ENCODE peak calls at places on chromosome 16, in nine cellular contexts. H, K, F, R, D, L, A, J and G are unnamed samples.

GRCh38 chr16:71205482-71206131 is 24.9 kb downstream of the HYDIN start:
- DNase-seq in F (no peak), D (peak), A (no peak), L (no peak), J (peak), K (no peak), H (no peak), R (no peak), G (no peak)

GRCh38 chr16:47278571-47278970 is 134.8 kb upstream of the NETO2 start:
- DNase-seq in A (no peak), J (no peak), F (no peak), D (no peak), K (no peak), R (no peak), L (no peak), H (no peak), G (no peak)

GRCh38 chr16:1929578-1930337 is 11.5 kb upstream of the HS3ST6 start:
- DNase-seq in J (peak), L (peak), D (peak), H (peak), R (peak), K (peak), F (no peak), A (peak), G (no peak)

GRCh38 chr16:28491080-28491969 is 549 bp downstream of the CLN3 start:
- DNase-seq in R (peak), L (peak), J (peak), D (no peak), H (peak), K (no peak), A (peak), F (no peak), G (no peak)

GRCh38 chr16:27500801-27501200 is 48.9 kb downstream of the GTF3C1 start:
- DNase-seq in H (no peak), D (no peak), R (no peak), A (no peak), L (no peak), J (no peak), F (peak), K (no peak), G (no peak)

GRCh38 chr16:56614549-56614991 is 6.2 kb downstream of the MT2A start:
- DNase-seq in A (no peak), L (peak), D (no peak), H (peak), K (no peak), F (no peak), R (no peak), J (no peak), G (no peak)

GRCh38 chr16:1820973-1821290 is 5.7 kb downstream of the HAGH start:
- DNase-seq in A (no peak), J (no peak), H (no peak), D (no peak), F (no peak), R (no peak), K (no peak), L (no peak), G (no peak)

GRCh38 chr16:67448580-67448979 is 17.7 kb downstream of the HSD11B2 start:
- DNase-seq in J (no peak), L (no peak), A (no peak), K (no peak), D (no peak), H (no peak), R (no peak), F (no peak), G (no peak)

GRCh38 chr16:55832788-55833583 is at the start of gene CES1:
- DNase-seq in J (peak), L (peak), R (peak), H (no peak), A (peak), F (no peak), K (no peak), D (no peak), G (no peak)

GRCh38 chr16:67844441-67844840 is 2.3 kb upstream of the NUTF2 start:
- DNase-seq in K (no peak), R (no peak), H (peak), A (peak), L (no peak), F (no peak), D (no peak), J (no peak), G (no peak)

GRCh38 chr16:56347166-56347565 is 78.2 kb downstream of the AMFR start:
- DNase-seq in J (no peak), H (no peak), L (no peak), A (no peak), K (no peak), D (no peak), F (no peak), R (no peak), G (no peak)

GRCh38 chr16:54739381-54739780 is 191.3 kb upstream of the IRX5 start:
- DNase-seq in A (no peak), R (no peak), F (no peak), K (no peak), H (no peak), J (no peak), D (no peak), L (no peak), G (no peak)

GRCh38 chr16:81293909-81294802 is 20.6 kb upstream of the GAN start:
- DNase-seq in D (no peak), J (no peak), A (no peak), K (no peak), H (peak), F (no peak), R (no peak), L (no peak), G (no peak)

GRCh38 chr16:65202461-65202860 is 80.6 kb upstream of the CDH11 start:
- DNase-seq in A (no peak), J (no peak), H (no peak), R (no peak), L (no peak), D (no peak), K (no peak), F (no peak), G (no peak)

GRCh38 chr16:54402270-54402669 is 115.7 kb upstream of the IRX3 start:
- DNase-seq in H (no peak), A (no peak), L (no peak), J (no peak), F (no peak), R (no peak), K (no peak), D (peak), G (peak)

GRCh38 chr16:56301391-56301850 is 110.1 kb downstream of the GNAO1 start:
- DNase-seq in R (no peak), J (no peak), K (no peak), H (peak), L (no peak), F (peak), D (no peak), A (no peak), G (peak)

GRCh38 chr16:23009075-23009474 is 140.2 kb downstream of the USP31 start:
- DNase-seq in J (no peak), R (no peak), D (no peak), A (no peak), K (no peak), F (no peak), L (no peak), H (no peak), G (no peak)

GRCh38 chr16:28182183-28182582 is 29.6 kb downstream of the XPO6 start:
- DNase-seq in K (no peak), F (no peak), L (no peak), A (no peak), R (no peak), D (no peak), J (no peak), H (peak), G (no peak)

GRCh38 chr16:88840589-88841215 is 16.0 kb downstream of the GALNS start:
- DNase-seq in L (no peak), A (no peak), H (no peak), R (no peak), J (no peak), F (no peak), K (no peak), D (no peak), G (no peak)
- H3K4me3 ChIP-seq in L (no peak), A (no peak), H (no peak), R (no peak), J (no peak), F (no peak), K (no peak), D (no peak), G (no peak)

DNA sequence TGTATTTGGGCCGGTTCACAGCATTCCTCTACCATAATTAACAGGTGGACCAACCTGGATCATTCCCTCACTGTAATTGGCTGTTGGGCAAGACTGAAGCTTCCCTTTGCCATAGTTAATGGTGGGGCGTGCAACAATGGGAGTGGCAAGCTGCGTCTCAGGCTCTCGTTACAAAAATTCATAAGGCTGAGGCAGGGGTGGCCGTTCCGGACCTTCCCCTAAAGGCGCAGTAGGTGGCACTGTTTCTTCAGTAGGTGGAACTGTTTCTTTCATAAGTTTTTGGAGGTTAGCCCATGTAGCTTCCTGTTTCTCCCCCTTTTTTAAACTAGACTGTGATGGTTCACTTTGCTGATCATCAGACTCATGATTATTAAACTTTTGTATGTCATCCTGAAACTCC is 17.0 kb upstream of the TMC5 start:
- DNase-seq in K (no peak), F (no peak), L (no peak), H (no peak), D (no peak), A (no peak), J (peak), R (no peak), G (no peak)
- TF ChIP-seq CTCF in K (no peak), F (no peak), L (peak), H (no peak), D (no peak), A (peak), J (no peak), R (no peak), G (peak)

GRCh38 chr16:85026696-85027095 is 899 bp upstream of the KIAA0513 start:
- DNase-seq in A (no peak), R (no peak), H (no peak), K (no peak), D (no peak), L (no peak), J (no peak), F (no peak), G (no peak)
- H3K4me3 ChIP-seq in A (peak), R (no peak), H (peak), K (peak), D (no peak), L (peak), J (no peak), F (peak), G (peak)

GRCh38 chr16:30633526-30633925 is 17.2 kb upstream of the PRR14 start:
- DNase-seq in K (no peak), L (no peak), A (peak), R (no peak), D (no peak), J (no peak), H (no peak), F (no peak), G (no peak)
- TF ChIP-seq CTCF in K (no peak), L (no peak), A (no peak), R (no peak), D (no peak), J (no peak), H (no peak), F (no peak), G (no peak)

GRCh38 chr16:50441758-50442157 is 73.0 kb upstream of the BRD7 start:
- DNase-seq in D (no peak), F (no peak), K (no peak), J (no peak), H (no peak), A (no peak), R (no peak), L (no peak), G (no peak)
- H3K4me3 ChIP-seq in D (no peak), F (no peak), K (no peak), J (no peak), H (no peak), A (no peak), R (no peak), L (no peak), G (no peak)

GRCh38 chr16:13453938-13454553 is 465.9 kb upstream of the ERCC4 start:
- DNase-seq in R (peak), F (no peak), L (peak), H (no peak), A (peak), K (no peak), D (no peak), J (peak), G (no peak)
- TF ChIP-seq CTCF in R (peak), F (peak), L (peak), H (peak), A (peak), K (no peak), D (peak), J (peak), G (peak)

GRCh38 chr16:4505356-4506153 is 29.4 kb downstream of the HMOX2 start:
- DNase-seq in K (no peak), H (no peak), R (no peak), F (no peak), A (no peak), D (no peak), L (no peak), J (no peak), G (no peak)
- H3K4me3 ChIP-seq in K (no peak), H (no peak), R (no peak), F (no peak), A (no peak), D (no peak), L (no peak), J (no peak), G (no peak)